ENCODE peak calls at places on chromosomes 11 and 22, in seven cellular contexts. W is K562, L is WTC11, N is H1, K is HCT116, P is HepG2, M is GM12878. T is an unnamed sample.

GRCh38 chr11:67616431-67617242 is 9.9 kb downstream of the NDUFV1 start:
- DNase-seq in N (peak), W (no peak), M (no peak), L (no peak), P (no peak), K (no peak), T (no peak)

GRCh38 chr11:74442601-74443000 is 24.7 kb downstream of the KCNE3 start:
- DNase-seq in M (no peak), K (no peak), L (no peak), P (no peak), N (no peak), W (no peak), T (no peak)

GRCh38 chr11:34999453-34999852 is 83.0 kb downstream of the PDHX start:
- DNase-seq in P (no peak), N (no peak), M (no peak), L (no peak), W (no peak), K (no peak), T (no peak)

GRCh38 chr22:17359501-17359900 is 9.8 kb upstream of the CECR2 start:
- DNase-seq in K (no peak), P (no peak), L (no peak), M (no peak), N (no peak), W (peak), T (no peak)

GRCh38 chr11:72038491-72038890 is 39.8 kb downstream of the IL18BP start:
- DNase-seq in P (no peak), L (no peak), K (no peak), W (no peak), M (no peak), N (no peak), T (no peak)

GRCh38 chr22:37026325-37026724 is 6.8 kb downstream of the MPST start:
- DNase-seq in P (no peak), M (no peak), K (no peak), W (no peak), L (no peak), N (no peak), T (no peak)

GRCh38 chr11:90343670-90344069 is 120.8 kb upstream of the CHORDC1 start:
- DNase-seq in P (no peak), N (no peak), W (no peak), L (no peak), M (no peak), K (no peak), T (no peak)

GRCh38 chr11:30360741-30361140 is 37.8 kb downstream of the ARL14EP start:
- DNase-seq in P (no peak), K (no peak), N (no peak), L (no peak), W (no peak), M (no peak), T (no peak)

GRCh38 chr11:11968511-11969280 is 39.7 kb downstream of the DKK3 start:
- DNase-seq in L (no peak), K (no peak), M (no peak), W (no peak), P (no peak), N (no peak), T (no peak)

GRCh38 chr22:35834080-35834479 is 116.4 kb downstream of the APOL5 start:
- DNase-seq in W (no peak), K (no peak), N (no peak), P (no peak), L (no peak), M (no peak), T (no peak)

GRCh38 chr22:40396882-40397281 is 26.5 kb downstream of the SGSM3 start:
- DNase-seq in L (peak), N (peak), P (no peak), W (no peak), M (no peak), K (no peak), T (peak)

GRCh38 chr11:114524122-114524521 is 35.6 kb downstream of the NXPE1 start:
- DNase-seq in N (no peak), W (no peak), P (no peak), M (no peak), L (no peak), K (no peak), T (no peak)

GRCh38 chr11:73478737-73479347 is 102.6 kb downstream of the RELT start:
- DNase-seq in W (peak), N (no peak), L (peak), M (no peak), P (peak), K (peak), T (peak)

GRCh38 chr11:116740741-116741140 is 32.0 kb downstream of the BUD13 start:
- DNase-seq in M (no peak), P (no peak), K (no peak), N (no peak), L (no peak), W (no peak), T (no peak)

GRCh38 chr11:69311767-69312385 is 17.9 kb downstream of the MYEOV start:
- DNase-seq in P (no peak), N (no peak), W (no peak), L (no peak), K (no peak), M (no peak), T (no peak)
- TF ChIP-seq SP1 in P (no peak), N (no peak), W (no peak), L (no peak), K (no peak), M (no peak), T (no peak)

GRCh38 chr11:93524868-93525267 is 18.3 kb downstream of the SMCO4 start:
- DNase-seq in M (no peak), W (no peak), P (no peak), L (no peak), N (no peak), K (no peak), T (no peak)

GRCh38 chr11:93522448-93522847 is 20.7 kb downstream of the SMCO4 start:
- DNase-seq in L (no peak), M (no peak), N (no peak), P (no peak), K (no peak), W (no peak), T (no peak)

GRCh38 chr11:93526058-93526633 is 17.0 kb downstream of the SMCO4 start:
- DNase-seq in K (no peak), P (no peak), L (no peak), N (no peak), M (no peak), W (no peak), T (no peak)

GRCh38 chr11:93525601-93526000 is 17.6 kb downstream of the SMCO4 start:
- DNase-seq in N (no peak), L (no peak), M (no peak), W (peak), P (no peak), K (no peak), T (no peak)

GRCh38 chr11:93524173-93524536 is 19.0 kb downstream of the SMCO4 start:
- DNase-seq in M (no peak), W (no peak), L (no peak), N (no peak), K (no peak), P (no peak), T (no peak)
- TF ChIP-seq SP1 in M (no peak), W (no peak), L (no peak), N (no peak), K (no peak), P (no peak), T (no peak)

DNA sequence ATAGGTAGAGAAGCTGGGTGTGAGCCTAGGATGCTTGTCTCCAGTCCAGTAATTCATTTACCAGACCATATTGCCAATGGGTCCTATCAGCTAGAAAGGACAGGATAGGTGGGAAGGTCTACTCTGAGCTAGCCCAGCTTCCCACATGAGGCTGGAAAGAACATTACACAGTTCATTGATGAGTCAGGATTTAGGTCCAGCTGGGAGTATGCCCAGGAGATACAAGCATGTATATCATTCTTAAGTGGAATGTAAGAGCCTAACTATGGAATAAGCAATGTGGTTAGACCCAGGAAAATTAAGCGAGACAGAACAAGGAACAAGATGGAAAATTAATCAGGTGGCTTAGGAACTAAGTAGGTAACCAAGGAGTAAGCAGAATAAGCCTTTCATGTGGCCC is 59.0 kb upstream of the TBCEL start:
- DNase-seq in L (no peak), P (no peak), W (no peak), N (no peak), M (no peak), K (no peak), T (no peak)
- TF ChIP-seq SP1 in L (no peak), P (no peak), W (no peak), N (no peak), M (no peak), K (no peak), T (no peak)

DNA sequence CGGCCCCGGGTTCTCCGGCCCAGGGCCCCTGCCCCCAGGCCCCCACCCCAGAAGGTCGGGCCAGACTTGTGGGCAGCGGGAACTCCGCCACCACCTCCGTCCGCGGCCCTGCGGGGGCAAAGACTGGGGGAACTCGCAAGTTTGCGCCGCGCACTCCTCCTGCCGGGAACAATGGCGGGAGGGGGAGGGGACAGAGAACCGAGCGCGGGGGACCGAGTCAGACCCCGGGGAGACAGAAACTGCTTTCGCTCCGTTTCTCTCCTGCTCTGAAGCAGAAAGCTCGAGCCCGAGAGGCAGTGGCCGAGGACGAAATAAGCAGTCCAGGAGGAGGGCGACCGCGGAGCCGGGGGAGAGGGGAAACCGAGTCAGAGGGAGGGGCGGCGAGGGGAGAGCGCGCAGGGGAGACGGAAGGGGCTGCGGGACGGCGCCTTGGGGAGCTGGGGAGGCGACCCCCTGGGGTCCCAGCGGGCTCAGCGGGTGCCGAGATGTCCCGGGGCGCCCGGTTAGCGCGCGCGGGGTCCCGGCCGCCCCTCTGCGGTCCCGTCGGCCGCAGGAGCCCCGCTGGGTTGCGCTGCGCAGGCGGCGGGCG is 553 bp downstream of the TP53I11 start:
- DNase-seq in W (no peak), P (no peak), M (no peak), N (peak), L (peak), K (no peak), T (peak)
- TF ChIP-seq SP1 in W (no peak), P (no peak), M (no peak), N (no peak), L (no peak), K (no peak), T (no peak)

GRCh38 chr22:21816787-21817496 is 50.5 kb downstream of the MAPK1 start:
- DNase-seq in W (peak), M (peak), L (no peak), K (no peak), P (no peak), N (no peak), T (no peak)
- TF ChIP-seq SP1 in W (no peak), M (no peak), L (no peak), K (no peak), P (no peak), N (no peak), T (no peak)

GRCh38 chr22:20566420-20567260 is 59.2 kb downstream of the MED15 start:
- DNase-seq in P (no peak), W (no peak), K (no peak), M (no peak), N (no peak), L (no peak), T (no peak)
- TF ChIP-seq SP1 in P (no peak), W (no peak), K (no peak), M (no peak), N (no peak), L (no peak), T (no peak)

DNA sequence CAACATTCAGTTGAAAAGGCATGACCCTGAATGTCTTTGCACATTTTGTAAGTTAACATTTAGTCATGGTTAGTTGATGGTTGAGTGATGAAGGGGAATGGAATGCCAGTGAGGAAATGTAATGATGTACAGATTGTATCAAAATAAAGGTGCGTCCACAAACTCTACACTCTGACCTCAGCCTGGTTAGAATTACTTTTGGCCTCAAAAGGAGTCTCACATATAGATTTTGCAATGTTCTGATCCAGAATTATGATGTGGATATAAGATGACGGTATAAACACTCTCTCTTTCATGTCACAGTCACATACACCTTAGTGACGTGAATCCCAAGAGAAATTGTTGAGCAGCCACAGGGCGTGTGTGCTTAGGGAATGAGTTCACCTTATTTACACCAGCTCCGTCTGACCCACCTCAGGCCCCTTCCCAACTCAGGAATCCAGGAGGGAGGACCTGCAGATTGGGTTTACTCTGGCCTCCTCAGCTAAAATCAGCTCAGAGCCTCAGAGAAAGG is 100.1 kb downstream of the RDX start:
- DNase-seq in N (no peak), L (no peak), P (peak), K (peak), M (no peak), W (no peak), T (no peak)
- TF ChIP-seq SP1 in N (no peak), L (no peak), P (no peak), K (peak), M (no peak), W (no peak), T (no peak)

GRCh38 chr22:26852176-26852575 is 194.8 kb downstream of the MIAT start:
- DNase-seq in K (no peak), N (peak), P (no peak), L (peak), W (peak), M (no peak), T (no peak)
- TF ChIP-seq SP1 in K (no peak), N (peak), P (no peak), L (peak), W (no peak), M (no peak), T (no peak)

GRCh38 chr11:108788565-108789199 is 123.8 kb downstream of the DDX10 start:
- DNase-seq in N (peak), K (peak), W (peak), M (no peak), P (peak), L (peak), T (peak)
- TF ChIP-seq SP1 in N (no peak), K (no peak), W (no peak), M (no peak), P (no peak), L (no peak), T (no peak)

GRCh38 chr22:43079742-43080141 is 9.4 kb downstream of the TTLL1 start:
- DNase-seq in P (no peak), N (no peak), W (no peak), M (no peak), K (no peak), L (no peak), T (no peak)
- TF ChIP-seq SP1 in P (no peak), N (no peak), W (no peak), M (no peak), K (no peak), L (no peak), T (no peak)